ENCODE peak calls at places on chromosome 1, in seven cellular contexts. W, U, F, Z, I, X and Q are unnamed samples.

GRCh38 chr1:230796626-230797025 is 49.4 kb downstream of the CAPN9 start:
- DNase-seq in W (no peak), U (no peak), I (no peak), X (no peak), Z (no peak), F (no peak), Q (no peak)

GRCh38 chr1:89839516-89839915 is 18.7 kb downstream of the LRRC8D start:
- DNase-seq in F (no peak), X (no peak), I (no peak), W (no peak), Z (no peak), U (no peak), Q (no peak)

GRCh38 chr1:40379785-40380452 is 6.4 kb downstream of the SMAP2 start:
- DNase-seq in F (no peak), I (no peak), W (no peak), X (peak; percentile 70), U (peak; percentile 13), Z (no peak), Q (peak; percentile 52)

GRCh38 chr1:43660355-43660754 is 10.4 kb downstream of the KDM4A start:
- DNase-seq in F (no peak), I (no peak), Z (no peak), X (no peak), W (no peak), U (no peak), Q (no peak)

GRCh38 chr1:176843352-176844297 is 320.9 kb downstream of the ASTN1 start:
- DNase-seq in Z (peak; percentile 24), X (no peak), W (peak; percentile 48), U (no peak), I (no peak), F (no peak), Q (peak; percentile 62)

GRCh38 chr1:11350265-11350664 is 77.3 kb downstream of the UBIAD1 start:
- DNase-seq in I (no peak), X (no peak), U (no peak), W (no peak), Z (no peak), F (no peak), Q (no peak)

GRCh38 chr1:153627797-153628626 is at the start of gene S100A1:
- DNase-seq in Z (peak; percentile 56), U (no peak), F (no peak), X (no peak), I (no peak), W (no peak), Q (peak; percentile 97)

GRCh38 chr1:223198628-223198965 is 55.5 kb upstream of the TLR5 start:
- DNase-seq in Z (no peak), W (no peak), X (no peak), I (no peak), U (no peak), F (no peak), Q (no peak)

GRCh38 chr1:8020032-8020431 is 6.1 kb downstream of the ERRFI1 start:
- DNase-seq in W (no peak), U (peak; percentile 85), F (no peak), I (no peak), Z (no peak), X (no peak), Q (peak; percentile 25)

GRCh38 chr1:234734864-234735263 is 124.9 kb upstream of the IRF2BP2 start:
- DNase-seq in W (no peak), Z (no peak), I (no peak), F (no peak), X (no peak), U (no peak), Q (no peak)

GRCh38 chr1:69401894-69402293 is 165.8 kb upstream of the LRRC7 start:
- DNase-seq in F (no peak), W (no peak), I (no peak), Z (no peak), U (no peak), X (no peak), Q (no peak)

GRCh38 chr1:212977781-212978645 is 27.7 kb downstream of the VASH2 start:
- DNase-seq in F (no peak), U (no peak), Z (no peak), W (no peak), I (no peak), X (no peak), Q (no peak)

GRCh38 chr1:201748331-201748730 is 80.6 kb upstream of the IPO9 start:
- DNase-seq in X (peak; percentile 82), F (no peak), W (no peak), Z (no peak), U (peak; percentile 92), I (no peak), Q (peak; percentile 34)

GRCh38 chr1:7810395-7810794 is 26.3 kb downstream of the PER3 start:
- DNase-seq in X (peak; percentile 51), Z (no peak), F (no peak), I (peak; percentile 29), U (peak; percentile 70), W (no peak), Q (no peak)

GRCh38 chr1:6282577-6283270 is 21.8 kb upstream of the GPR153 start:
- DNase-seq in F (peak; percentile 84), U (no peak), X (no peak), W (no peak), I (no peak), Z (no peak), Q (no peak)

GRCh38 chr1:117368116-117369108 is 1.2 kb downstream of the MAN1A2 start:
- DNase-seq in F (no peak), Z (no peak), W (no peak), X (no peak), U (peak; percentile 28), I (no peak), Q (peak; percentile 34)

GRCh38 chr1:2091611-2092604 is 41.7 kb downstream of the PRKCZ start:
- DNase-seq in U (no peak), W (no peak), Z (peak; percentile 31), I (peak; percentile 72), X (no peak), F (peak; percentile 89), Q (peak; percentile 51)

GRCh38 chr1:207172885-207173284 is 68.9 kb downstream of the C4BPA start:
- DNase-seq in F (no peak), Z (no peak), X (no peak), U (no peak), I (no peak), W (no peak), Q (no peak)

GRCh38 chr1:230713915-230714764 is at the start of gene AGT:
- DNase-seq in F (peak; percentile 69), W (no peak), X (peak; percentile 80), U (peak; percentile 77), Z (peak; percentile 63), I (no peak), Q (no peak)